ENCODE peak calls at places on chromosomes 3 and 15, in eight cellular contexts. One of them, this sample, is unnamed.

GRCh38 chr15:51801391-51801835 is 28.0 kb upstream of the TMOD3 start:
- DNase-seq in activated B cell treated with CpG ODN at 0.5 μM for 24 hours: no peak
- DNase-seq in nephron progenitor cell: peak
- DNase-seq in keratinocyte: no peak
- DNase-seq in lower lobe of right lung: no peak
- DNase-seq in glutamatergic neuron: peak
- DNase-seq in heart left ventricle: no peak
- DNase-seq in GM06990: no peak
- DNase-seq in this sample: no peak

GRCh38 chr3:128787256-128788253 is 61.6 kb downstream of the RAB7A start:
- DNase-seq in activated B cell treated with CpG ODN at 0.5 μM for 24 hours: no peak
- DNase-seq in nephron progenitor cell: peak
- DNase-seq in keratinocyte: peak
- DNase-seq in lower lobe of right lung: no peak
- DNase-seq in glutamatergic neuron: no peak
- DNase-seq in heart left ventricle: no peak
- DNase-seq in GM06990: no peak
- DNase-seq in this sample: no peak

GRCh38 chr3:156005698-156006097 is 114.7 kb upstream of the KCNAB1 start:
- DNase-seq in activated B cell treated with CpG ODN at 0.5 μM for 24 hours: no peak
- DNase-seq in nephron progenitor cell: no peak
- DNase-seq in keratinocyte: no peak
- DNase-seq in lower lobe of right lung: no peak
- DNase-seq in glutamatergic neuron: no peak
- DNase-seq in heart left ventricle: no peak
- DNase-seq in GM06990: no peak
- DNase-seq in this sample: no peak

GRCh38 chr3:142489572-142490323 is 41.9 kb upstream of the XRN1 start:
- DNase-seq in activated B cell treated with CpG ODN at 0.5 μM for 24 hours: no peak
- DNase-seq in nephron progenitor cell: no peak
- DNase-seq in keratinocyte: no peak
- DNase-seq in lower lobe of right lung: no peak
- DNase-seq in glutamatergic neuron: no peak
- DNase-seq in heart left ventricle: no peak
- DNase-seq in GM06990: no peak
- DNase-seq in this sample: no peak

GRCh38 chr15:25022233-25022632 is 67.4 kb downstream of the SNRPN start:
- DNase-seq in activated B cell treated with CpG ODN at 0.5 μM for 24 hours: no peak
- DNase-seq in nephron progenitor cell: no peak
- DNase-seq in keratinocyte: no peak
- DNase-seq in lower lobe of right lung: no peak
- DNase-seq in glutamatergic neuron: no peak
- DNase-seq in heart left ventricle: no peak
- DNase-seq in GM06990: no peak
- DNase-seq in this sample: no peak

GRCh38 chr3:31014317-31015040 is 120.0 kb upstream of the GADL1 start:
- DNase-seq in activated B cell treated with CpG ODN at 0.5 μM for 24 hours: no peak
- DNase-seq in nephron progenitor cell: no peak
- DNase-seq in keratinocyte: peak
- DNase-seq in lower lobe of right lung: no peak
- DNase-seq in glutamatergic neuron: no peak
- DNase-seq in heart left ventricle: no peak
- DNase-seq in GM06990: no peak
- DNase-seq in this sample: no peak

GRCh38 chr3:151477596-151478375 is 16.9 kb upstream of the IGSF10 start:
- DNase-seq in activated B cell treated with CpG ODN at 0.5 μM for 24 hours: no peak
- DNase-seq in nephron progenitor cell: no peak
- DNase-seq in keratinocyte: no peak
- DNase-seq in lower lobe of right lung: no peak
- DNase-seq in glutamatergic neuron: no peak
- DNase-seq in heart left ventricle: no peak
- DNase-seq in GM06990: no peak
- DNase-seq in this sample: no peak

GRCh38 chr3:53195602-53196574 is 34.9 kb downstream of the PRKCD start:
- DNase-seq in activated B cell treated with CpG ODN at 0.5 μM for 24 hours: peak
- DNase-seq in nephron progenitor cell: peak
- DNase-seq in keratinocyte: no peak
- DNase-seq in lower lobe of right lung: peak
- DNase-seq in glutamatergic neuron: peak
- DNase-seq in heart left ventricle: peak
- DNase-seq in GM06990: peak
- DNase-seq in this sample: peak

GRCh38 chr3:55544219-55544618 is 57.1 kb upstream of the WNT5A start:
- DNase-seq in activated B cell treated with CpG ODN at 0.5 μM for 24 hours: no peak
- DNase-seq in nephron progenitor cell: no peak
- DNase-seq in keratinocyte: no peak
- DNase-seq in lower lobe of right lung: no peak
- DNase-seq in glutamatergic neuron: no peak
- DNase-seq in heart left ventricle: no peak
- DNase-seq in GM06990: no peak
- DNase-seq in this sample: no peak

GRCh38 chr3:46442591-46443530 is 21.8 kb downstream of the LTF start:
- DNase-seq in activated B cell treated with CpG ODN at 0.5 μM for 24 hours: no peak
- DNase-seq in nephron progenitor cell: peak
- DNase-seq in keratinocyte: peak
- DNase-seq in lower lobe of right lung: no peak
- DNase-seq in glutamatergic neuron: no peak
- DNase-seq in heart left ventricle: no peak
- DNase-seq in GM06990: no peak
- DNase-seq in this sample: no peak

GRCh38 chr3:156432563-156432962 is 122.4 kb downstream of the SSR3 start:
- DNase-seq in activated B cell treated with CpG ODN at 0.5 μM for 24 hours: no peak
- DNase-seq in nephron progenitor cell: no peak
- DNase-seq in keratinocyte: no peak
- DNase-seq in lower lobe of right lung: no peak
- DNase-seq in glutamatergic neuron: no peak
- DNase-seq in heart left ventricle: no peak
- DNase-seq in GM06990: no peak
- DNase-seq in this sample: no peak

GRCh38 chr3:188358787-188359493 is 205.0 kb downstream of the LPP start:
- DNase-seq in activated B cell treated with CpG ODN at 0.5 μM for 24 hours: no peak
- DNase-seq in nephron progenitor cell: no peak
- DNase-seq in keratinocyte: no peak
- DNase-seq in lower lobe of right lung: no peak
- DNase-seq in glutamatergic neuron: no peak
- DNase-seq in heart left ventricle: no peak
- DNase-seq in GM06990: no peak
- DNase-seq in this sample: no peak

GRCh38 chr15:22902046-22902445 is 63.6 kb downstream of the NIPA2 start:
- DNase-seq in activated B cell treated with CpG ODN at 0.5 μM for 24 hours: no peak
- DNase-seq in nephron progenitor cell: no peak
- DNase-seq in keratinocyte: no peak
- DNase-seq in lower lobe of right lung: no peak
- DNase-seq in glutamatergic neuron: no peak
- DNase-seq in heart left ventricle: peak
- DNase-seq in GM06990: no peak
- DNase-seq in this sample: no peak

GRCh38 chr3:195596648-195597628 is 13.2 kb upstream of the APOD start:
- DNase-seq in activated B cell treated with CpG ODN at 0.5 μM for 24 hours: no peak
- DNase-seq in nephron progenitor cell: no peak
- DNase-seq in keratinocyte: no peak
- DNase-seq in lower lobe of right lung: no peak
- DNase-seq in glutamatergic neuron: no peak
- DNase-seq in heart left ventricle: no peak
- DNase-seq in GM06990: no peak
- DNase-seq in this sample: no peak

GRCh38 chr3:155070316-155070715 is 9.8 kb upstream of the MME start:
- DNase-seq in activated B cell treated with CpG ODN at 0.5 μM for 24 hours: no peak
- DNase-seq in nephron progenitor cell: no peak
- DNase-seq in keratinocyte: no peak
- DNase-seq in lower lobe of right lung: no peak
- DNase-seq in glutamatergic neuron: no peak
- DNase-seq in heart left ventricle: no peak
- DNase-seq in GM06990: no peak
- DNase-seq in this sample: no peak

GRCh38 chr3:191065183-191065805 is 133.7 kb upstream of the OSTN start:
- DNase-seq in activated B cell treated with CpG ODN at 0.5 μM for 24 hours: no peak
- DNase-seq in nephron progenitor cell: no peak
- DNase-seq in keratinocyte: no peak
- DNase-seq in lower lobe of right lung: no peak
- DNase-seq in glutamatergic neuron: no peak
- DNase-seq in heart left ventricle: no peak
- DNase-seq in GM06990: no peak
- DNase-seq in this sample: no peak

GRCh38 chr3:171878441-171879225 is 35.5 kb downstream of the TMEM212 start:
- DNase-seq in activated B cell treated with CpG ODN at 0.5 μM for 24 hours: no peak
- DNase-seq in nephron progenitor cell: no peak
- DNase-seq in keratinocyte: no peak
- DNase-seq in lower lobe of right lung: no peak
- DNase-seq in glutamatergic neuron: no peak
- DNase-seq in heart left ventricle: no peak
- DNase-seq in GM06990: no peak
- DNase-seq in this sample: no peak

DNA sequence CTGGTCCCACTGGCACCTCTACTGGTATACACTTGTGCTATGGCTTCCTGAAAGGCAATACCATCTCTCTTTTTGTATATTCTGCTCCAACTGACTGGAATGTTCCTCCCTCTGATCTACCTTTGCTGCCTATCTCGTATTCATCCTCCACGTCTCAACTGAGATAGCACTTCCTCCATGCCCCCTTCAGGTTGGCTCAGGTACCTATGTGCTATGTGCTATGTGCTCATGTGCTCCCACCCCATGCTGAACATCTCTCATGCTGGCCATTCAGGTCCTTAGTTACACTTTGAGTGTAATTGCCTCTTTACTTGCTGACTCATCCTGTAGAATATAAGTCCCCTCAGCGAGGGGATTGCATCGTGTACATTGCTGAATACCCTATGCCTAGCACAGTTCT is 156.9 kb downstream of the SOX2 start:
- DNase-seq in activated B cell treated with CpG ODN at 0.5 μM for 24 hours: no peak
- DNase-seq in nephron progenitor cell: no peak
- DNase-seq in keratinocyte: no peak
- DNase-seq in lower lobe of right lung: no peak
- DNase-seq in glutamatergic neuron: no peak
- DNase-seq in heart left ventricle: no peak
- DNase-seq in GM06990: no peak
- DNase-seq in this sample: no peak
- TF ChIP-seq CTCF in activated B cell treated with CpG ODN at 0.5 μM for 24 hours: no peak
- TF ChIP-seq CTCF in nephron progenitor cell: no peak
- TF ChIP-seq CTCF in keratinocyte: no peak
- TF ChIP-seq CTCF in lower lobe of right lung: no peak
- TF ChIP-seq CTCF in glutamatergic neuron: no peak
- TF ChIP-seq CTCF in heart left ventricle: no peak
- TF ChIP-seq CTCF in GM06990: no peak
- TF ChIP-seq CTCF in this sample: no peak

GRCh38 chr3:167497903-167498302 is 24.1 kb upstream of the SERPINI2 start:
- DNase-seq in activated B cell treated with CpG ODN at 0.5 μM for 24 hours: no peak
- DNase-seq in nephron progenitor cell: no peak
- DNase-seq in keratinocyte: no peak
- DNase-seq in lower lobe of right lung: no peak
- DNase-seq in glutamatergic neuron: no peak
- DNase-seq in heart left ventricle: no peak
- DNase-seq in GM06990: no peak
- DNase-seq in this sample: no peak

GRCh38 chr3:167491626-167492025 is 17.8 kb upstream of the SERPINI2 start:
- DNase-seq in activated B cell treated with CpG ODN at 0.5 μM for 24 hours: no peak
- DNase-seq in nephron progenitor cell: no peak
- DNase-seq in keratinocyte: no peak
- DNase-seq in lower lobe of right lung: no peak
- DNase-seq in glutamatergic neuron: no peak
- DNase-seq in heart left ventricle: no peak
- DNase-seq in GM06990: no peak
- DNase-seq in this sample: no peak

GRCh38 chr3:167489571-167489970 is 15.7 kb upstream of the SERPINI2 start:
- DNase-seq in activated B cell treated with CpG ODN at 0.5 μM for 24 hours: no peak
- DNase-seq in nephron progenitor cell: no peak
- DNase-seq in keratinocyte: no peak
- DNase-seq in lower lobe of right lung: no peak
- DNase-seq in glutamatergic neuron: no peak
- DNase-seq in heart left ventricle: no peak
- DNase-seq in GM06990: no peak
- DNase-seq in this sample: no peak

GRCh38 chr3:167487556-167487955 is 13.7 kb upstream of the SERPINI2 start:
- DNase-seq in activated B cell treated with CpG ODN at 0.5 μM for 24 hours: no peak
- DNase-seq in nephron progenitor cell: no peak
- DNase-seq in keratinocyte: no peak
- DNase-seq in lower lobe of right lung: no peak
- DNase-seq in glutamatergic neuron: no peak
- DNase-seq in heart left ventricle: no peak
- DNase-seq in GM06990: no peak
- DNase-seq in this sample: no peak

GRCh38 chr3:167493240-167493639 is 19.4 kb upstream of the SERPINI2 start:
- DNase-seq in activated B cell treated with CpG ODN at 0.5 μM for 24 hours: no peak
- DNase-seq in nephron progenitor cell: no peak
- DNase-seq in keratinocyte: no peak
- DNase-seq in lower lobe of right lung: no peak
- DNase-seq in glutamatergic neuron: no peak
- DNase-seq in heart left ventricle: no peak
- DNase-seq in GM06990: no peak
- DNase-seq in this sample: no peak
- TF ChIP-seq CTCF in activated B cell treated with CpG ODN at 0.5 μM for 24 hours: no peak
- TF ChIP-seq CTCF in nephron progenitor cell: peak
- TF ChIP-seq CTCF in keratinocyte: peak
- TF ChIP-seq CTCF in lower lobe of right lung: no peak
- TF ChIP-seq CTCF in glutamatergic neuron: peak
- TF ChIP-seq CTCF in heart left ventricle: no peak
- TF ChIP-seq CTCF in GM06990: peak
- TF ChIP-seq CTCF in this sample: peak

DNA sequence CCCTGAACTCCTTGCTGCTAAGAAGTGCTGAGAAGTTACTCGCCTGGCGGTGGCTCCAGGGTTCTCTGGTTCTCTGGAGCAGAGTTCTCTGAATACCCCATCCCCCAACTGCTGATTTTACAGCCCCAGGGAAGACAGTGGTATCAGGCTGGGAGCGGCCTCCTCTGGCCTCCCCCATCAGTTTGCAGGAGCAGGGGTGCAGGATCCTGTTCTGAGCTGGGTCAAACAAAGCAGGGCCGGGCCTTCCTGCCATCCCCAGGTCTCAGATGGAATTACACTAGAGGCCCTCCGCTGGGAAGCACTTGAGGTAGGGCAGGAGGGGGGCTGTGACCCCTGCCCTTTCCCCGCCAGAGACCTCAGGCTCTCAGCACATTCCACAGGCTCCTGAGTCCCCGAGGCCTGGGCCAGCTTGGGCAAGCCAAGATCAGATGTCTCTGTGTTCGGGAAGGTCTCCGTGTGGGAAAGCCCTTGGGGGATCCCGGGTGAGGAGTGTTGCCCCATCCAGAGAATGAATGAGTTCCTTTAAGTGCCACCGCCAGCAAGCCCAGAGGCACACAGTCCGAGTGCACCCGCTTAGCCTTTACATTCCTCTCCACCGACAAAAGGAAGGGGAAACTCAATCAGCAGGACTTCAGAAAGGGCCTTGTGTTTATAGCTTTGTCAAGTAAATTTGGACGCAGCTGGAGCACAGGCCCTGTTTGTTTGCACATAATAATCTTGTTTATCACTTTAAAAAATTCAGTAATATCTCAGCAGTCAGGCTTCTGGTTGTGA is 150.0 kb downstream of the LRRK1 start:
- DNase-seq in activated B cell treated with CpG ODN at 0.5 μM for 24 hours: no peak
- DNase-seq in nephron progenitor cell: peak
- DNase-seq in keratinocyte: peak
- DNase-seq in lower lobe of right lung: peak
- DNase-seq in glutamatergic neuron: peak
- DNase-seq in heart left ventricle: no peak
- DNase-seq in GM06990: no peak
- DNase-seq in this sample: peak
- TF ChIP-seq CTCF in activated B cell treated with CpG ODN at 0.5 μM for 24 hours: no peak
- TF ChIP-seq CTCF in nephron progenitor cell: peak
- TF ChIP-seq CTCF in keratinocyte: peak
- TF ChIP-seq CTCF in lower lobe of right lung: no peak
- TF ChIP-seq CTCF in glutamatergic neuron: peak
- TF ChIP-seq CTCF in heart left ventricle: no peak
- TF ChIP-seq CTCF in GM06990: no peak
- TF ChIP-seq CTCF in this sample: peak

GRCh38 chr3:124351430-124352142 is 359.7 kb upstream of the ROPN1 start:
- DNase-seq in activated B cell treated with CpG ODN at 0.5 μM for 24 hours: no peak
- DNase-seq in nephron progenitor cell: peak
- DNase-seq in keratinocyte: peak
- DNase-seq in lower lobe of right lung: no peak
- DNase-seq in glutamatergic neuron: peak
- DNase-seq in heart left ventricle: no peak
- DNase-seq in GM06990: no peak
- DNase-seq in this sample: no peak
- TF ChIP-seq CTCF in activated B cell treated with CpG ODN at 0.5 μM for 24 hours: no peak
- TF ChIP-seq CTCF in nephron progenitor cell: peak
- TF ChIP-seq CTCF in keratinocyte: peak
- TF ChIP-seq CTCF in lower lobe of right lung: peak
- TF ChIP-seq CTCF in glutamatergic neuron: peak
- TF ChIP-seq CTCF in heart left ventricle: peak
- TF ChIP-seq CTCF in GM06990: peak
- TF ChIP-seq CTCF in this sample: peak

This sample was measured in progenitor cell of endocrine pancreas.